ENCODE peak calls at places on chromosomes 4 and X, in nine cellular contexts. One of them, this sample, is unnamed.

GRCh38 chrX:32673193-32673592 is 538.2 kb downstream of the DMD start:
- DNase-seq in BE2C: no peak
- DNase-seq in fibroblast of lung: no peak
- DNase-seq in WERI-Rb-1: no peak
- DNase-seq in iPS DF 6.9: peak
- DNase-seq in Caco-2: peak
- DNase-seq in cardiac muscle cell: peak
- DNase-seq in GM23338: peak
- DNase-seq in upper lobe of right lung: no peak
- DNase-seq in this sample: peak

GRCh38 chr4:151314509-151314908 is 10.9 kb downstream of the SH3D19 start:
- DNase-seq in Caco-2: no peak
- DNase-seq in fibroblast of lung: no peak
- DNase-seq in WERI-Rb-1: no peak
- DNase-seq in iPS DF 6.9: no peak
- DNase-seq in GM23338: no peak
- DNase-seq in upper lobe of right lung: no peak
- DNase-seq in cardiac muscle cell: no peak
- DNase-seq in BE2C: no peak
- DNase-seq in this sample: no peak

GRCh38 chr4:152243890-152244595 is 291.8 kb downstream of the FBXW7 start:
- DNase-seq in BE2C: no peak
- DNase-seq in GM23338: no peak
- DNase-seq in upper lobe of right lung: no peak
- DNase-seq in Caco-2: no peak
- DNase-seq in iPS DF 6.9: no peak
- DNase-seq in cardiac muscle cell: peak
- DNase-seq in fibroblast of lung: peak
- DNase-seq in WERI-Rb-1: no peak
- DNase-seq in this sample: peak

GRCh38 chr4:56757821-56758400 is 63.6 kb downstream of the SPINK2 start:
- DNase-seq in BE2C: peak
- DNase-seq in upper lobe of right lung: peak
- DNase-seq in Caco-2: peak
- DNase-seq in GM23338: peak
- DNase-seq in cardiac muscle cell: peak
- DNase-seq in fibroblast of lung: peak
- DNase-seq in WERI-Rb-1: peak
- DNase-seq in iPS DF 6.9: peak
- DNase-seq in this sample: peak

GRCh38 chr4:48602763-48603162 is 112.7 kb downstream of the ZAR1 start:
- DNase-seq in cardiac muscle cell: no peak
- DNase-seq in BE2C: no peak
- DNase-seq in GM23338: no peak
- DNase-seq in WERI-Rb-1: no peak
- DNase-seq in Caco-2: no peak
- DNase-seq in upper lobe of right lung: no peak
- DNase-seq in fibroblast of lung: peak
- DNase-seq in iPS DF 6.9: no peak
- DNase-seq in this sample: peak

GRCh38 chr4:40204507-40205258 is 7.9 kb downstream of the RHOH start:
- DNase-seq in BE2C: no peak
- DNase-seq in iPS DF 6.9: no peak
- DNase-seq in fibroblast of lung: no peak
- DNase-seq in WERI-Rb-1: no peak
- DNase-seq in upper lobe of right lung: no peak
- DNase-seq in Caco-2: no peak
- DNase-seq in GM23338: no peak
- DNase-seq in cardiac muscle cell: no peak
- DNase-seq in this sample: no peak

GRCh38 chr4:86554641-86555040 is 39.5 kb upstream of the PTPN13 start:
- DNase-seq in upper lobe of right lung: no peak
- DNase-seq in cardiac muscle cell: peak
- DNase-seq in iPS DF 6.9: no peak
- DNase-seq in GM23338: no peak
- DNase-seq in fibroblast of lung: peak
- DNase-seq in BE2C: no peak
- DNase-seq in Caco-2: no peak
- DNase-seq in WERI-Rb-1: no peak
- DNase-seq in this sample: no peak

GRCh38 chrX:119990409-119990994 is 47.0 kb upstream of the NKAP start:
- DNase-seq in iPS DF 6.9: no peak
- DNase-seq in WERI-Rb-1: peak
- DNase-seq in fibroblast of lung: no peak
- DNase-seq in GM23338: no peak
- DNase-seq in upper lobe of right lung: no peak
- DNase-seq in Caco-2: no peak
- DNase-seq in cardiac muscle cell: no peak
- DNase-seq in BE2C: no peak
- DNase-seq in this sample: no peak

GRCh38 chrX:64398088-64398487 is 2.8 kb upstream of the MTMR8 start:
- DNase-seq in upper lobe of right lung: no peak
- DNase-seq in fibroblast of lung: no peak
- DNase-seq in BE2C: no peak
- DNase-seq in WERI-Rb-1: no peak
- DNase-seq in GM23338: no peak
- DNase-seq in Caco-2: no peak
- DNase-seq in cardiac muscle cell: no peak
- DNase-seq in iPS DF 6.9: no peak
- DNase-seq in this sample: no peak

GRCh38 chrX:64394059-64394873 is 986 bp downstream of the MTMR8 start:
- DNase-seq in cardiac muscle cell: no peak
- DNase-seq in fibroblast of lung: no peak
- DNase-seq in WERI-Rb-1: no peak
- DNase-seq in BE2C: no peak
- DNase-seq in Caco-2: no peak
- DNase-seq in iPS DF 6.9: no peak
- DNase-seq in GM23338: no peak
- DNase-seq in upper lobe of right lung: no peak
- DNase-seq in this sample: no peak

GRCh38 chrX:64389489-64389888 is 5.8 kb downstream of the MTMR8 start:
- DNase-seq in fibroblast of lung: no peak
- DNase-seq in GM23338: no peak
- DNase-seq in upper lobe of right lung: no peak
- DNase-seq in cardiac muscle cell: no peak
- DNase-seq in BE2C: no peak
- DNase-seq in iPS DF 6.9: no peak
- DNase-seq in WERI-Rb-1: no peak
- DNase-seq in Caco-2: no peak
- DNase-seq in this sample: no peak

GRCh38 chrX:64395568-64395929 is 297 bp upstream of the MTMR8 start:
- DNase-seq in WERI-Rb-1: no peak
- DNase-seq in cardiac muscle cell: no peak
- DNase-seq in Caco-2: no peak
- DNase-seq in fibroblast of lung: no peak
- DNase-seq in iPS DF 6.9: no peak
- DNase-seq in BE2C: no peak
- DNase-seq in upper lobe of right lung: no peak
- DNase-seq in GM23338: no peak
- DNase-seq in this sample: no peak

DNA sequence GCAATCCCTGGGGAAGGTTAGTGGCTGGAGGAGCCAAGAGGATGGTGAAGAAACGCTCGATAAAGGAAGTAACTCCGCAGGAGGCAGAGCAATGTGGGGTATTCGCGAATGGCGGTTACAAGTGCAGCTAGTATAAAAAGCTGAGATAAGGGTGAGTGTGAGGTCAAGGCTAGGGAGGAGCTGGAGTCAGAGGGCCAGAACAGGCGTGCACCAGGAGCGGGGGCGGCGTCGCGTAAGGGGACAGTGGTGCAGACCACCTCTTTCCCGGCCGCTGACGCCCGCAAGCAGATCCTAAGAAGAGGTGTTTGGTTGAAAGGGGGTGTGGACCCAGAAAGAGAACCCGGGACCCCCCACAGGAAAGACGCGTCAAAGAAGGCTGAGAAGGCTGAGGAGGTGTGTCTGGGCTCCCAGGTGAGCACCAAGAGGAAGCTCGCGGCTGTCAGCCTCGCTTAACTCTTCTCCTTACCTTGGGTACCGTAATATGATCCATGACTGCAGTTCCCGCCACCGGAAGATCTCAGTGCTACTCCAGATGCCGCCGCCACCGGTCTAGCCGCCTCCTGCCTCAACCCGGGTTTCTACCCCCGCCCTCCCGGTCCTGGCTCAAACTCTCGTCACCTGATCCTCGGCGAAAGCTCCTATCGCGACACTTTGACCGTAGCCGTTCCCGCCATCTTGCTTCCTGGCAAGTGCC is at the start of gene MTMR8:
- DNase-seq in iPS DF 6.9: peak
- DNase-seq in GM23338: peak
- DNase-seq in upper lobe of right lung: peak
- DNase-seq in WERI-Rb-1: peak
- DNase-seq in cardiac muscle cell: peak
- DNase-seq in Caco-2: peak
- DNase-seq in BE2C: peak
- DNase-seq in fibroblast of lung: no peak
- DNase-seq in this sample: peak
- H3K4me3 ChIP-seq in iPS DF 6.9: peak
- H3K4me3 ChIP-seq in GM23338: peak
- H3K4me3 ChIP-seq in upper lobe of right lung: peak
- H3K4me3 ChIP-seq in WERI-Rb-1: peak
- H3K4me3 ChIP-seq in cardiac muscle cell: peak
- H3K4me3 ChIP-seq in Caco-2: peak
- H3K4me3 ChIP-seq in BE2C: peak
- H3K4me3 ChIP-seq in fibroblast of lung: peak
- H3K4me3 ChIP-seq in this sample: no peak

DNA sequence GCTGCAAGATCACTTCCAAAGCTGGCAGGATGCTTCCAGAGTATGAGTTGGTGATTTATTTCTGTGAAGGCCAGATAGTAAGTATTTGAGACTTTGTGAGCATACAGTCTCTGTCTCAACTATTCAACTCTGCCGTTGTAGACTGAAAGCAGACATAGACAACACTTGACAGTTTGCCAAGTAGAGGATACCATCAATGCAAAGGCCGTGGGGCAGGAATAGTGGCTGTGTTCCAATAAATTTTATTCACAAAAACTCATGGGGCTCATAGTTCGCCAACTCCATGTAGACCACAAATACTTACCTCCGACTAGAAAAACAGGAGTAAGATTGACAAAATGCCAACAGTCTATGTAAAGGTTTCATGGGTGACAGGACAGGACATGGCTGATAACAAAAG is 3.7 kb upstream of the PIR start:
- DNase-seq in upper lobe of right lung: no peak
- DNase-seq in GM23338: no peak
- DNase-seq in Caco-2: no peak
- DNase-seq in fibroblast of lung: no peak
- DNase-seq in iPS DF 6.9: no peak
- DNase-seq in cardiac muscle cell: no peak
- DNase-seq in BE2C: no peak
- DNase-seq in WERI-Rb-1: no peak
- DNase-seq in this sample: no peak
- H3K4me3 ChIP-seq in upper lobe of right lung: no peak
- H3K4me3 ChIP-seq in GM23338: no peak
- H3K4me3 ChIP-seq in Caco-2: no peak
- H3K4me3 ChIP-seq in fibroblast of lung: no peak
- H3K4me3 ChIP-seq in iPS DF 6.9: no peak
- H3K4me3 ChIP-seq in cardiac muscle cell: no peak
- H3K4me3 ChIP-seq in BE2C: no peak
- H3K4me3 ChIP-seq in WERI-Rb-1: no peak
- H3K4me3 ChIP-seq in this sample: no peak

DNA sequence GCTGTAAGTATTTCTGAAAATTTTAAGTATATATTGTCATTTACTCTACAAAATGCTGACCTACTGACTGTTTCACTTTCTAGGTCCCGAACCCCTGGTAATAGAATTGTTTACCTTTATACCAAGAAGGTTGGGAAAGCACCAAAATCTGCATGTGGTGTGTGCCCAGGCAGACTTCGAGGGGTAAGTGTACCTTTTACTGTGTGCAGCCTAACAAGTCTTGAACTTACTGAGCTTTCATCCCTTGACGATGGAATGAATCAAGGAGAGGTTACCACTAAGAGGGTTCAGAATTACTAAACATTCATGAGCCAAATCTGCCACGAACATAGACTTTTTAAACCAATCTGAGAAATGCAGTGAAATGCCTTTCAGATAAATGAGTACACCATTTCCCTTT is 1.6 kb downstream of the RPL34 start:
- DNase-seq in fibroblast of lung: no peak
- DNase-seq in iPS DF 6.9: no peak
- DNase-seq in BE2C: no peak
- DNase-seq in WERI-Rb-1: no peak
- DNase-seq in upper lobe of right lung: no peak
- DNase-seq in Caco-2: no peak
- DNase-seq in GM23338: no peak
- DNase-seq in cardiac muscle cell: no peak
- DNase-seq in this sample: no peak
- H3K4me3 ChIP-seq in fibroblast of lung: peak
- H3K4me3 ChIP-seq in iPS DF 6.9: no peak
- H3K4me3 ChIP-seq in BE2C: peak
- H3K4me3 ChIP-seq in WERI-Rb-1: no peak
- H3K4me3 ChIP-seq in upper lobe of right lung: no peak
- H3K4me3 ChIP-seq in Caco-2: peak
- H3K4me3 ChIP-seq in GM23338: peak
- H3K4me3 ChIP-seq in cardiac muscle cell: peak
- H3K4me3 ChIP-seq in this sample: peak

GRCh38 chr4:3873446-3874415 is 107.5 kb downstream of the ADRA2C start:
- DNase-seq in cardiac muscle cell: no peak
- DNase-seq in Caco-2: peak
- DNase-seq in iPS DF 6.9: no peak
- DNase-seq in fibroblast of lung: no peak
- DNase-seq in BE2C: peak
- DNase-seq in upper lobe of right lung: peak
- DNase-seq in GM23338: peak
- DNase-seq in WERI-Rb-1: peak
- DNase-seq in this sample: no peak

GRCh38 chr4:3871181-3871852 is 105.1 kb downstream of the ADRA2C start:
- DNase-seq in GM23338: peak
- DNase-seq in iPS DF 6.9: no peak
- DNase-seq in cardiac muscle cell: peak
- DNase-seq in WERI-Rb-1: peak
- DNase-seq in BE2C: peak
- DNase-seq in fibroblast of lung: no peak
- DNase-seq in Caco-2: no peak
- DNase-seq in upper lobe of right lung: peak
- DNase-seq in this sample: no peak

GRCh38 chr4:3870567-3870962 is 104.4 kb downstream of the ADRA2C start:
- DNase-seq in iPS DF 6.9: no peak
- DNase-seq in BE2C: no peak
- DNase-seq in fibroblast of lung: no peak
- DNase-seq in cardiac muscle cell: no peak
- DNase-seq in upper lobe of right lung: no peak
- DNase-seq in Caco-2: no peak
- DNase-seq in GM23338: no peak
- DNase-seq in WERI-Rb-1: peak
- DNase-seq in this sample: no peak

GRCh38 chr4:3872834-3873313 is 106.7 kb downstream of the ADRA2C start:
- DNase-seq in upper lobe of right lung: no peak
- DNase-seq in WERI-Rb-1: peak
- DNase-seq in cardiac muscle cell: no peak
- DNase-seq in iPS DF 6.9: no peak
- DNase-seq in fibroblast of lung: no peak
- DNase-seq in BE2C: no peak
- DNase-seq in Caco-2: no peak
- DNase-seq in GM23338: peak
- DNase-seq in this sample: no peak

DNA sequence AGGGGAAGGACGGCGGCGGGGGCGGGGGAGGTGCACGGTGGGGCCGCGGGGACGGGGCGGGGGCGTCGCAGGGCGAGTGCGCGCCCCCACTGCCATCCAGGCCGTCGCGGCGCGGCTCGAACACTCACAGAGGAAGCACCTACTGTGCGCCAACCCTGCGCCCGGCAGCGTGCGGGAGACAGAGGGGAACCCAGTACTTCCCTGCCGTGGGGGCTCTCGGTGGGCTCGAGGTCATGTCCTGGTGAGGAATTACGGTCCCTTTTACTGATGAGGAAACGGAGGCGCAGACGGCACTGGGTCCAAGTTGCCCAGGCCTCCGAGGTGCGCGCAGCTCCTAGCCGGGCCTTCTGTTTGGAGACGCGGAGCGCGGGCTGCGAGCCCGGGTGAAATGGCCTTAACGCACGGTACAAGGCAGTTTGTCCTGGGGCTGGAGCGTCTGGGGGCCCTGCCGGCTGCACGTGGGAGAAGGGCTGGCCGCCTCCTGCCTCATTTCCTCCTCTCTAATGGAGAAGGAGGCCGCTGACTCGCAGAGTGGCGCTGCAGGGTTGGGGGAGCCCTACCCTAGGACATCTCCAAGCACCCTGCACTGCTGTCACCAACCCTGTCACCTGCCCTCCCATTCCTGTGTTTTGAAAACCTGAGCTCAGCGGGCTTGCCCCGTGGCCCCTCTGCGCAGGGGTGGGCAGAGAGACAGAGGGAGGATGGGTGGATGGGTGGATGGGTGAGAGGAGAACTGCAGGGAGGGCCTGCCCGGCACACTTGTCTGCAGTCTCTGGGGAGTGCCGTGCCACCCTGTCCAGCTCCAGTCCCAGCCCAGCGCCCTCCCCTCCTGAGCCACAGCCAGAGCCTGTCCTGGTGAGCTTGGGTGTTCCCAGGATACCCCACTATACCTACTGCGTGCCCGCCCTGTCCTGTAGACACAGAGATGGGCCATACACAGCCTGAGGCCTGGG is 106.0 kb downstream of the ADRA2C start:
- DNase-seq in iPS DF 6.9: no peak
- DNase-seq in BE2C: no peak
- DNase-seq in GM23338: peak
- DNase-seq in fibroblast of lung: no peak
- DNase-seq in upper lobe of right lung: peak
- DNase-seq in cardiac muscle cell: no peak
- DNase-seq in Caco-2: no peak
- DNase-seq in WERI-Rb-1: peak
- DNase-seq in this sample: no peak
- H3K4me3 ChIP-seq in iPS DF 6.9: peak
- H3K4me3 ChIP-seq in BE2C: no peak
- H3K4me3 ChIP-seq in GM23338: peak
- H3K4me3 ChIP-seq in fibroblast of lung: no peak
- H3K4me3 ChIP-seq in upper lobe of right lung: no peak
- H3K4me3 ChIP-seq in cardiac muscle cell: peak
- H3K4me3 ChIP-seq in Caco-2: no peak
- H3K4me3 ChIP-seq in WERI-Rb-1: no peak
- H3K4me3 ChIP-seq in this sample: no peak

This sample was measured in cardiac fibroblast.